ENCODE peak calls at places on chromosomes 7 and 10, in eight cellular contexts. R is NCI-H1092 treated with DMSO at 0.1 percent for 48 hours; Y is HTR-8/SVneo; O is left lung; P is hypothalamus; K is AG04450; A is stimulated activated CD4-positive, alpha-beta T cell treated with anti-CD3 and anti-CD28 coated beads, Interleukin-15, amount 100 ng/mL, for 24 hours; F is upper lobe of left lung. Z is an unnamed sample.

GRCh38 chr7:19773361-19773760 is at the start of gene TMEM196:
- DNase-seq in R (no peak), Y (no peak), O (no peak), P (peak; percentile 9), K (no peak), A (no peak), F (no peak), Z (no peak)

GRCh38 chr7:93920496-93921189 is 892 bp upstream of the GNG11 start:
- DNase-seq in R (no peak), Y (no peak), O (no peak), P (no peak), K (no peak), A (no peak), F (no peak), Z (no peak)

GRCh38 chr10:132239126-132240031 is 52.6 kb downstream of the DPYSL4 start:
- DNase-seq in R (no peak), Y (no peak), O (peak; percentile 62), P (no peak), K (no peak), A (no peak), F (no peak), Z (no peak)

GRCh38 chr7:123624527-123625183 is 23.0 kb downstream of the ASB15 start:
- DNase-seq in R (no peak), Y (no peak), O (peak; percentile 31), P (no peak), K (no peak), A (peak; percentile 78), F (peak; percentile 42), Z (peak; percentile 23)

GRCh38 chr10:17387861-17388503 is 66.4 kb downstream of the ST8SIA6 start:
- DNase-seq in R (no peak), Y (no peak), O (no peak), P (no peak), K (no peak), A (no peak), F (no peak), Z (no peak)

GRCh38 chr10:53840668-53841067 is 960.4 kb downstream of the PCDH15 start:
- DNase-seq in R (no peak), Y (no peak), O (no peak), P (no peak), K (no peak), A (no peak), F (no peak), Z (no peak)

GRCh38 chr7:117068511-117069155 is 115.3 kb downstream of the ST7 start:
- DNase-seq in R (peak; percentile 95), Y (no peak), O (no peak), P (no peak), K (no peak), A (no peak), F (peak; percentile 51), Z (no peak)

GRCh38 chr10:20232079-20232478 is 415.8 kb downstream of the PLXDC2 start:
- DNase-seq in R (no peak), Y (no peak), O (no peak), P (no peak), K (no peak), A (no peak), F (no peak), Z (no peak)

GRCh38 chr7:98933321-98933720 is 55.0 kb downstream of the TRRAP start:
- DNase-seq in R (no peak), Y (no peak), O (no peak), P (no peak), K (no peak), A (no peak), F (no peak), Z (no peak)

GRCh38 chr7:140674899-140675701 is 2.4 kb downstream of the ADCK2 start:
- DNase-seq in R (peak; percentile 15), Y (peak; percentile 49), O (no peak), P (peak; percentile 30), K (no peak), A (no peak), F (peak; percentile 33), Z (no peak)

Z was measured in HS-27A.